ENCODE peak calls at places on chromosomes 11 and 22, in four cellular contexts. One of them, this sample, is unnamed.

GRCh38 chr11:122375687-122376399 is 259.8 kb upstream of the BLID start:
- DNase-seq in SK-N-SH: no peak
- DNase-seq in A549: no peak
- DNase-seq in HepG2: no peak
- DNase-seq in this sample: peak; percentile 75

GRCh38 chr11:93895106-93895862 is 44.9 kb upstream of the VSTM5 start:
- DNase-seq in SK-N-SH: peak; percentile 40
- DNase-seq in A549: peak; percentile 53
- DNase-seq in HepG2: peak; percentile 37
- DNase-seq in this sample: peak; percentile 82

GRCh38 chr11:76560219-76560618 is 110.3 kb downstream of the LRRC32 start:
- DNase-seq in SK-N-SH: no peak
- DNase-seq in A549: no peak
- DNase-seq in HepG2: no peak
- DNase-seq in this sample: no peak

GRCh38 chr11:30426781-30427180 is 103.9 kb downstream of the ARL14EP start:
- DNase-seq in SK-N-SH: no peak
- DNase-seq in A549: no peak
- DNase-seq in HepG2: no peak
- DNase-seq in this sample: no peak

GRCh38 chr11:18171377-18172000 is 1.1 kb upstream of the MRGPRX4 start:
- DNase-seq in SK-N-SH: peak; percentile 55
- DNase-seq in A549: peak; percentile 45
- DNase-seq in HepG2: peak; percentile 53
- DNase-seq in this sample: no peak

GRCh38 chr11:108224908-108225786 is 2.3 kb downstream of the ATM start:
- DNase-seq in SK-N-SH: no peak
- DNase-seq in A549: no peak
- DNase-seq in HepG2: no peak
- DNase-seq in this sample: no peak

GRCh38 chr11:33941637-33942160 is 49.8 kb upstream of the LMO2 start:
- DNase-seq in SK-N-SH: peak; percentile 56
- DNase-seq in A549: no peak
- DNase-seq in HepG2: no peak
- DNase-seq in this sample: no peak

GRCh38 chr11:133964946-133965632 is 8.3 kb upstream of the IGSF9B start:
- DNase-seq in SK-N-SH: no peak
- DNase-seq in A549: peak; percentile 50
- DNase-seq in HepG2: no peak
- DNase-seq in this sample: no peak

GRCh38 chr11:12587333-12587997 is 86.8 kb upstream of the TEAD1 start:
- DNase-seq in SK-N-SH: no peak
- DNase-seq in A549: no peak
- DNase-seq in HepG2: no peak
- DNase-seq in this sample: peak; percentile 71

GRCh38 chr11:120516461-120517389 is 5.2 kb downstream of the GRIK4 start:
- DNase-seq in SK-N-SH: peak; percentile 84
- DNase-seq in A549: no peak
- DNase-seq in HepG2: peak; percentile 45
- DNase-seq in this sample: no peak

GRCh38 chr22:40040927-40041326 is 46.2 kb downstream of the FAM83F start:
- DNase-seq in SK-N-SH: no peak
- DNase-seq in A549: no peak
- DNase-seq in HepG2: no peak
- DNase-seq in this sample: no peak

GRCh38 chr11:19597194-19597593 is 115.4 kb upstream of the NAV2 start:
- DNase-seq in SK-N-SH: peak; percentile 37
- DNase-seq in A549: no peak
- DNase-seq in HepG2: no peak
- DNase-seq in this sample: peak; percentile 85

GRCh38 chr11:12007769-12008737 is at the start of gene DKK3:
- DNase-seq in SK-N-SH: peak; percentile 86
- DNase-seq in A549: no peak
- DNase-seq in HepG2: no peak
- DNase-seq in this sample: peak; percentile 34

GRCh38 chr22:39684702-39685281 is 114.2 kb downstream of the CACNA1I start:
- DNase-seq in SK-N-SH: no peak
- DNase-seq in A549: no peak
- DNase-seq in HepG2: no peak
- DNase-seq in this sample: no peak

GRCh38 chr11:113308601-113309000 is 5.8 kb upstream of the TTC12 start:
- DNase-seq in SK-N-SH: no peak
- DNase-seq in A549: no peak
- DNase-seq in HepG2: no peak
- DNase-seq in this sample: no peak

GRCh38 chr11:43376594-43376993 is 17.9 kb downstream of the TTC17 start:
- DNase-seq in SK-N-SH: no peak
- DNase-seq in A549: peak; percentile 52
- DNase-seq in HepG2: peak; percentile 25
- DNase-seq in this sample: peak; percentile 90

GRCh38 chr11:117426941-117427340 is 99.3 kb downstream of the CEP164 start:
- DNase-seq in SK-N-SH: no peak
- DNase-seq in A549: no peak
- DNase-seq in HepG2: no peak
- DNase-seq in this sample: no peak

GRCh38 chr11:50088231-50088630 is 55.6 kb downstream of the OR4C45 start:
- DNase-seq in SK-N-SH: no peak
- DNase-seq in A549: no peak
- DNase-seq in HepG2: no peak
- DNase-seq in this sample: no peak

GRCh38 chr22:38699143-38699542 is 1.6 kb downstream of the JOSD1 start:
- DNase-seq in SK-N-SH: no peak
- DNase-seq in A549: no peak
- DNase-seq in HepG2: no peak
- DNase-seq in this sample: no peak

GRCh38 chr22:26170795-26171194 is 1.5 kb downstream of the SEZ6L start:
- DNase-seq in SK-N-SH: peak; percentile 62
- DNase-seq in A549: no peak
- DNase-seq in HepG2: no peak
- DNase-seq in this sample: no peak

GRCh38 chr11:46513934-46514342 is 79.9 kb downstream of the AMBRA1 start:
- DNase-seq in SK-N-SH: peak; percentile 75
- DNase-seq in A549: no peak
- DNase-seq in HepG2: no peak
- DNase-seq in this sample: peak; percentile 41

GRCh38 chr11:130470832-130471706 is 22.6 kb downstream of the ADAMTS15 start:
- DNase-seq in SK-N-SH: no peak
- DNase-seq in A549: no peak
- DNase-seq in HepG2: no peak
- DNase-seq in this sample: no peak

GRCh38 chr22:38262051-38262795 is 10.6 kb downstream of the TMEM184B start:
- DNase-seq in SK-N-SH: peak; percentile 29
- DNase-seq in A549: no peak
- DNase-seq in HepG2: peak; percentile 54
- DNase-seq in this sample: no peak

GRCh38 chr11:111325259-111325658 is 26.9 kb downstream of the POU2AF3 start:
- DNase-seq in SK-N-SH: no peak
- DNase-seq in A549: no peak
- DNase-seq in HepG2: no peak
- DNase-seq in this sample: no peak

GRCh38 chr11:117064275-117064674 is 34.0 kb downstream of the SIK3 start:
- DNase-seq in SK-N-SH: no peak
- DNase-seq in A549: no peak
- DNase-seq in HepG2: no peak
- DNase-seq in this sample: peak; percentile 68

GRCh38 chr11:95443386-95443785 is 212.4 kb upstream of the SESN3 start:
- DNase-seq in SK-N-SH: no peak
- DNase-seq in A549: peak; percentile 1
- DNase-seq in HepG2: peak; percentile 5
- DNase-seq in this sample: no peak

GRCh38 chr11:64525711-64526110 is 65.3 kb upstream of the SLC22A12 start:
- DNase-seq in SK-N-SH: no peak
- DNase-seq in A549: no peak
- DNase-seq in HepG2: no peak
- DNase-seq in this sample: no peak

GRCh38 chr11:95299078-95299611 is 68.1 kb upstream of the SESN3 start:
- DNase-seq in SK-N-SH: no peak
- DNase-seq in A549: no peak
- DNase-seq in HepG2: no peak
- DNase-seq in this sample: no peak

GRCh38 chr11:116911981-116912734 is 74.7 kb upstream of the APOA1 start:
- DNase-seq in SK-N-SH: no peak
- DNase-seq in A549: no peak
- DNase-seq in HepG2: no peak
- DNase-seq in this sample: no peak

GRCh38 chr11:134449713-134450112 is 37.7 kb upstream of the B3GAT1 start:
- DNase-seq in SK-N-SH: no peak
- DNase-seq in A549: no peak
- DNase-seq in HepG2: no peak
- DNase-seq in this sample: no peak

GRCh38 chr22:33811208-33811607 is 109.1 kb downstream of the LARGE1 start:
- DNase-seq in SK-N-SH: no peak
- DNase-seq in A549: no peak
- DNase-seq in HepG2: no peak
- DNase-seq in this sample: no peak

GRCh38 chr22:33806191-33806590 is 114.1 kb downstream of the LARGE1 start:
- DNase-seq in SK-N-SH: no peak
- DNase-seq in A549: no peak
- DNase-seq in HepG2: no peak
- DNase-seq in this sample: peak; percentile 20

GRCh38 chr22:33807465-33807864 is 112.8 kb downstream of the LARGE1 start:
- DNase-seq in SK-N-SH: no peak
- DNase-seq in A549: no peak
- DNase-seq in HepG2: no peak
- DNase-seq in this sample: peak; percentile 48

GRCh38 chr22:33812578-33812977 is 107.7 kb downstream of the LARGE1 start:
- DNase-seq in SK-N-SH: no peak
- DNase-seq in A549: no peak
- DNase-seq in HepG2: no peak
- DNase-seq in this sample: no peak

DNA sequence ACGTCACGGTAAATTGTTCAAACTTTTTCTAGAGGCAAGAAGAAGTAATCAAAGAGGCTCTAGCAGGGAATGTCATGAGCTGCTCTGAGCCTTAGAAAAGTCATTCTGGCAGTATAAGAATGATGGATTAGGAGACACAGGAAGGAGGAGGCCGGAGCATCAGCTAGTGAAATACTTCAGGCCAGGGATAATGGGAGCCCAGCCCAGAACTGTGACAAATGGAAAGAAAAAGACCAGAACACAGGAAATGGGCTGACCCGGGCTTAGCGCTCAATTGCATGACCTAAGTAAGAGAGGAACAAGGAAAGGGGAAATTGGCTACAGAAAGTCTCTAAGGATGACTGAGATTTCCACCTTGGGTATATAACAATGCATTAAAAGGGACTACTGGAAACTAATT is 108.6 kb downstream of the LARGE1 start:
- DNase-seq in SK-N-SH: no peak
- DNase-seq in A549: no peak
- DNase-seq in HepG2: no peak
- DNase-seq in this sample: peak; percentile 79
- TF ChIP-seq RAD21 in SK-N-SH: no peak
- TF ChIP-seq RAD21 in A549: no peak
- TF ChIP-seq RAD21 in HepG2: no peak
- TF ChIP-seq RAD21 in this sample: no peak

GRCh38 chr22:43481528-43482309 is 69.9 kb downstream of the MPPED1 start:
- DNase-seq in SK-N-SH: no peak
- DNase-seq in A549: no peak
- DNase-seq in HepG2: peak; percentile 18
- DNase-seq in this sample: no peak
- TF ChIP-seq RAD21 in SK-N-SH: peak; percentile 26
- TF ChIP-seq RAD21 in A549: no peak
- TF ChIP-seq RAD21 in HepG2: no peak
- TF ChIP-seq RAD21 in this sample: no peak

GRCh38 chr22:21051145-21051835 is 5.5 kb downstream of the LRRC74B start:
- DNase-seq in SK-N-SH: no peak
- DNase-seq in A549: no peak
- DNase-seq in HepG2: no peak
- DNase-seq in this sample: no peak

GRCh38 chr22:21054046-21054713 is 8.4 kb downstream of the LRRC74B start:
- DNase-seq in SK-N-SH: no peak
- DNase-seq in A549: no peak
- DNase-seq in HepG2: no peak
- DNase-seq in this sample: no peak

GRCh38 chr22:21054714-21055563 is 9.2 kb downstream of the LRRC74B start:
- DNase-seq in SK-N-SH: no peak
- DNase-seq in A549: no peak
- DNase-seq in HepG2: no peak
- DNase-seq in this sample: no peak

GRCh38 chr22:21052715-21053459 is 7.1 kb downstream of the LRRC74B start:
- DNase-seq in SK-N-SH: no peak
- DNase-seq in A549: no peak
- DNase-seq in HepG2: no peak
- DNase-seq in this sample: no peak

GRCh38 chr22:21051836-21052400 is 6.2 kb downstream of the LRRC74B start:
- DNase-seq in SK-N-SH: no peak
- DNase-seq in A549: no peak
- DNase-seq in HepG2: no peak
- DNase-seq in this sample: peak; percentile 21
- TF ChIP-seq RAD21 in SK-N-SH: no peak
- TF ChIP-seq RAD21 in A549: no peak
- TF ChIP-seq RAD21 in HepG2: no peak
- TF ChIP-seq RAD21 in this sample: no peak

GRCh38 chr11:36377759-36378553 is 81.9 kb downstream of the PRR5L start:
- DNase-seq in SK-N-SH: no peak
- DNase-seq in A549: no peak
- DNase-seq in HepG2: no peak
- DNase-seq in this sample: no peak

GRCh38 chr11:36381005-36381350 is 84.9 kb downstream of the PRR5L start:
- DNase-seq in SK-N-SH: no peak
- DNase-seq in A549: no peak
- DNase-seq in HepG2: no peak
- DNase-seq in this sample: no peak

GRCh38 chr11:36383200-36383599 is 87.1 kb downstream of the PRR5L start:
- DNase-seq in SK-N-SH: no peak
- DNase-seq in A549: no peak
- DNase-seq in HepG2: no peak
- DNase-seq in this sample: no peak

GRCh38 chr11:36379653-36380052 is 83.6 kb downstream of the PRR5L start:
- DNase-seq in SK-N-SH: no peak
- DNase-seq in A549: no peak
- DNase-seq in HepG2: no peak
- DNase-seq in this sample: no peak

GRCh38 chr11:36380296-36381004 is 84.4 kb downstream of the PRR5L start:
- DNase-seq in SK-N-SH: no peak
- DNase-seq in A549: no peak
- DNase-seq in HepG2: no peak
- DNase-seq in this sample: no peak
- TF ChIP-seq RAD21 in SK-N-SH: no peak
- TF ChIP-seq RAD21 in A549: no peak
- TF ChIP-seq RAD21 in HepG2: no peak
- TF ChIP-seq RAD21 in this sample: no peak

DNA sequence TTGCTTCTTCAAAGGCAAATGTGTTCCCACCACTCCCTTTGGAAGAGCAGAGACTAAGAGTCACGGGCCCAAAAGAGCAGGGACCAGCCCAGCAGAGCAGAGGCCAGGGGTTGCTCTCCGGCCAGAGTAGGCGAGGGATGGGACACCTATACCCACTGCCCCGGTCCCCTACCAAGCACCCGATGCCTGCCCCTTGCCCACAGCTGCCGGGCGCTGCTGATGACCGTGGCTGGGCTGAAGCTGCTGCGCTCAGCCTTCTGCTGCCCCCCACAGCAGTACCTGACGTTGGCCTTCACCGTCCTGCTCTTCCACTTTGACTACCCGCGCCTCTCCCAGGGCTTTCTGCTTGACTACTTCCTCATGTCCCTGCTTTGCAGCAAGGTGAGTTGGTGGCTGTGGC is 10.7 kb upstream of the SIPA1 start:
- DNase-seq in SK-N-SH: no peak
- DNase-seq in A549: no peak
- DNase-seq in HepG2: no peak
- DNase-seq in this sample: no peak
- TF ChIP-seq RAD21 in SK-N-SH: no peak
- TF ChIP-seq RAD21 in A549: no peak
- TF ChIP-seq RAD21 in HepG2: no peak
- TF ChIP-seq RAD21 in this sample: no peak